ENCODE peak calls at places on chromosomes 4 and X, in ten cellular contexts. One of them, this sample, is unnamed.

GRCh38 chrX:49212861-49213260 is 12.9 kb upstream of the SYP start:
- DNase-seq in NCI-H2029 treated with DMSO at 0.1 percent for 48 hours: no peak
- DNase-seq in iPS DF 19.7: no peak
- DNase-seq in RWPE1: no peak
- DNase-seq in NCI-H748 treated with DMSO at 0.1 percent for 48 hours: no peak
- DNase-seq in fibroblast of pulmonary artery: no peak
- DNase-seq in activated T-helper 1 cell treated with Interleukin-2 at 50 U/mL for 16 hours: no peak
- DNase-seq in stimulated activated effector memory CD8-positive, alpha-beta T cell treated with anti-CD3 and anti-CD28 coated beads, Interleukin-12 subunit alpha, Interleukin-12 subunit beta, amount 100 ng/mL, for 72 hours: no peak
- DNase-seq in stimulated activated CD8-positive, alpha-beta memory T cell treated with anti-CD3 and anti-CD28 coated beads, Interleukin-12 subunit alpha, Interleukin-12 subunit beta, amount 100 ng/mL, for 1 hour: no peak
- DNase-seq in colonic mucosa: no peak
- DNase-seq in this sample: no peak

GRCh38 chr4:168486961-168487820 is 6.9 kb upstream of the DDX60L start:
- DNase-seq in NCI-H2029 treated with DMSO at 0.1 percent for 48 hours: no peak
- DNase-seq in iPS DF 19.7: no peak
- DNase-seq in RWPE1: peak; percentile 78
- DNase-seq in NCI-H748 treated with DMSO at 0.1 percent for 48 hours: no peak
- DNase-seq in fibroblast of pulmonary artery: peak; percentile 32
- DNase-seq in activated T-helper 1 cell treated with Interleukin-2 at 50 U/mL for 16 hours: no peak
- DNase-seq in stimulated activated effector memory CD8-positive, alpha-beta T cell treated with anti-CD3 and anti-CD28 coated beads, Interleukin-12 subunit alpha, Interleukin-12 subunit beta, amount 100 ng/mL, for 72 hours: no peak
- DNase-seq in stimulated activated CD8-positive, alpha-beta memory T cell treated with anti-CD3 and anti-CD28 coated beads, Interleukin-12 subunit alpha, Interleukin-12 subunit beta, amount 100 ng/mL, for 1 hour: no peak
- DNase-seq in colonic mucosa: no peak
- DNase-seq in this sample: no peak

GRCh38 chr4:56908206-56909082 is 744 bp downstream of the REST start:
- DNase-seq in NCI-H2029 treated with DMSO at 0.1 percent for 48 hours: no peak
- DNase-seq in iPS DF 19.7: no peak
- DNase-seq in RWPE1: peak; percentile 78
- DNase-seq in NCI-H748 treated with DMSO at 0.1 percent for 48 hours: no peak
- DNase-seq in fibroblast of pulmonary artery: peak; percentile 67
- DNase-seq in activated T-helper 1 cell treated with Interleukin-2 at 50 U/mL for 16 hours: peak; percentile 60
- DNase-seq in stimulated activated effector memory CD8-positive, alpha-beta T cell treated with anti-CD3 and anti-CD28 coated beads, Interleukin-12 subunit alpha, Interleukin-12 subunit beta, amount 100 ng/mL, for 72 hours: peak; percentile 89
- DNase-seq in stimulated activated CD8-positive, alpha-beta memory T cell treated with anti-CD3 and anti-CD28 coated beads, Interleukin-12 subunit alpha, Interleukin-12 subunit beta, amount 100 ng/mL, for 1 hour: peak; percentile 49
- DNase-seq in colonic mucosa: peak; percentile 59
- DNase-seq in this sample: peak; percentile 37

GRCh38 chr4:124903995-124904722 is 191.6 kb upstream of the ANKRD50 start:
- DNase-seq in NCI-H2029 treated with DMSO at 0.1 percent for 48 hours: peak; percentile 73
- DNase-seq in iPS DF 19.7: no peak
- DNase-seq in RWPE1: peak; percentile 36
- DNase-seq in NCI-H748 treated with DMSO at 0.1 percent for 48 hours: peak; percentile 60
- DNase-seq in fibroblast of pulmonary artery: peak; percentile 67
- DNase-seq in activated T-helper 1 cell treated with Interleukin-2 at 50 U/mL for 16 hours: no peak
- DNase-seq in stimulated activated effector memory CD8-positive, alpha-beta T cell treated with anti-CD3 and anti-CD28 coated beads, Interleukin-12 subunit alpha, Interleukin-12 subunit beta, amount 100 ng/mL, for 72 hours: no peak
- DNase-seq in stimulated activated CD8-positive, alpha-beta memory T cell treated with anti-CD3 and anti-CD28 coated beads, Interleukin-12 subunit alpha, Interleukin-12 subunit beta, amount 100 ng/mL, for 1 hour: no peak
- DNase-seq in colonic mucosa: no peak
- DNase-seq in this sample: no peak

GRCh38 chr4:6763330-6763851 is 19.1 kb upstream of the KIAA0232 start:
- DNase-seq in NCI-H2029 treated with DMSO at 0.1 percent for 48 hours: no peak
- DNase-seq in iPS DF 19.7: no peak
- DNase-seq in RWPE1: peak; percentile 89
- DNase-seq in NCI-H748 treated with DMSO at 0.1 percent for 48 hours: no peak
- DNase-seq in fibroblast of pulmonary artery: no peak
- DNase-seq in activated T-helper 1 cell treated with Interleukin-2 at 50 U/mL for 16 hours: no peak
- DNase-seq in stimulated activated effector memory CD8-positive, alpha-beta T cell treated with anti-CD3 and anti-CD28 coated beads, Interleukin-12 subunit alpha, Interleukin-12 subunit beta, amount 100 ng/mL, for 72 hours: no peak
- DNase-seq in stimulated activated CD8-positive, alpha-beta memory T cell treated with anti-CD3 and anti-CD28 coated beads, Interleukin-12 subunit alpha, Interleukin-12 subunit beta, amount 100 ng/mL, for 1 hour: no peak
- DNase-seq in colonic mucosa: peak; percentile 37
- DNase-seq in this sample: no peak

GRCh38 chr4:6065166-6065565 is 46.9 kb upstream of the C4orf50 start:
- DNase-seq in NCI-H2029 treated with DMSO at 0.1 percent for 48 hours: no peak
- DNase-seq in iPS DF 19.7: no peak
- DNase-seq in RWPE1: no peak
- DNase-seq in NCI-H748 treated with DMSO at 0.1 percent for 48 hours: no peak
- DNase-seq in fibroblast of pulmonary artery: no peak
- DNase-seq in activated T-helper 1 cell treated with Interleukin-2 at 50 U/mL for 16 hours: no peak
- DNase-seq in stimulated activated effector memory CD8-positive, alpha-beta T cell treated with anti-CD3 and anti-CD28 coated beads, Interleukin-12 subunit alpha, Interleukin-12 subunit beta, amount 100 ng/mL, for 72 hours: no peak
- DNase-seq in stimulated activated CD8-positive, alpha-beta memory T cell treated with anti-CD3 and anti-CD28 coated beads, Interleukin-12 subunit alpha, Interleukin-12 subunit beta, amount 100 ng/mL, for 1 hour: no peak
- DNase-seq in colonic mucosa: no peak
- DNase-seq in this sample: no peak

GRCh38 chrX:76148011-76148665 is 24.7 kb upstream of the PBDC1 start:
- DNase-seq in NCI-H2029 treated with DMSO at 0.1 percent for 48 hours: no peak
- DNase-seq in iPS DF 19.7: no peak
- DNase-seq in RWPE1: no peak
- DNase-seq in NCI-H748 treated with DMSO at 0.1 percent for 48 hours: no peak
- DNase-seq in fibroblast of pulmonary artery: peak; percentile 13
- DNase-seq in activated T-helper 1 cell treated with Interleukin-2 at 50 U/mL for 16 hours: no peak
- DNase-seq in stimulated activated effector memory CD8-positive, alpha-beta T cell treated with anti-CD3 and anti-CD28 coated beads, Interleukin-12 subunit alpha, Interleukin-12 subunit beta, amount 100 ng/mL, for 72 hours: peak; percentile 50
- DNase-seq in stimulated activated CD8-positive, alpha-beta memory T cell treated with anti-CD3 and anti-CD28 coated beads, Interleukin-12 subunit alpha, Interleukin-12 subunit beta, amount 100 ng/mL, for 1 hour: no peak
- DNase-seq in colonic mucosa: peak; percentile 22
- DNase-seq in this sample: no peak

GRCh38 chrX:83658731-83659130 is 150.6 kb downstream of the POU3F4 start:
- DNase-seq in NCI-H2029 treated with DMSO at 0.1 percent for 48 hours: no peak
- DNase-seq in iPS DF 19.7: no peak
- DNase-seq in RWPE1: no peak
- DNase-seq in NCI-H748 treated with DMSO at 0.1 percent for 48 hours: no peak
- DNase-seq in fibroblast of pulmonary artery: no peak
- DNase-seq in activated T-helper 1 cell treated with Interleukin-2 at 50 U/mL for 16 hours: no peak
- DNase-seq in stimulated activated effector memory CD8-positive, alpha-beta T cell treated with anti-CD3 and anti-CD28 coated beads, Interleukin-12 subunit alpha, Interleukin-12 subunit beta, amount 100 ng/mL, for 72 hours: no peak
- DNase-seq in stimulated activated CD8-positive, alpha-beta memory T cell treated with anti-CD3 and anti-CD28 coated beads, Interleukin-12 subunit alpha, Interleukin-12 subunit beta, amount 100 ng/mL, for 1 hour: no peak
- DNase-seq in colonic mucosa: no peak
- DNase-seq in this sample: no peak

GRCh38 chr4:19936471-19936870 is 315.2 kb upstream of the SLIT2 start:
- DNase-seq in NCI-H2029 treated with DMSO at 0.1 percent for 48 hours: no peak
- DNase-seq in iPS DF 19.7: no peak
- DNase-seq in RWPE1: no peak
- DNase-seq in NCI-H748 treated with DMSO at 0.1 percent for 48 hours: no peak
- DNase-seq in fibroblast of pulmonary artery: peak; percentile 63
- DNase-seq in activated T-helper 1 cell treated with Interleukin-2 at 50 U/mL for 16 hours: no peak
- DNase-seq in stimulated activated effector memory CD8-positive, alpha-beta T cell treated with anti-CD3 and anti-CD28 coated beads, Interleukin-12 subunit alpha, Interleukin-12 subunit beta, amount 100 ng/mL, for 72 hours: no peak
- DNase-seq in stimulated activated CD8-positive, alpha-beta memory T cell treated with anti-CD3 and anti-CD28 coated beads, Interleukin-12 subunit alpha, Interleukin-12 subunit beta, amount 100 ng/mL, for 1 hour: no peak
- DNase-seq in colonic mucosa: no peak
- DNase-seq in this sample: no peak

GRCh38 chrX:39619182-39620009 is 478.4 kb downstream of the BCOR start:
- DNase-seq in NCI-H2029 treated with DMSO at 0.1 percent for 48 hours: peak; percentile 11
- DNase-seq in iPS DF 19.7: no peak
- DNase-seq in RWPE1: peak; percentile 14
- DNase-seq in NCI-H748 treated with DMSO at 0.1 percent for 48 hours: no peak
- DNase-seq in fibroblast of pulmonary artery: peak; percentile 29
- DNase-seq in activated T-helper 1 cell treated with Interleukin-2 at 50 U/mL for 16 hours: no peak
- DNase-seq in stimulated activated effector memory CD8-positive, alpha-beta T cell treated with anti-CD3 and anti-CD28 coated beads, Interleukin-12 subunit alpha, Interleukin-12 subunit beta, amount 100 ng/mL, for 72 hours: no peak
- DNase-seq in stimulated activated CD8-positive, alpha-beta memory T cell treated with anti-CD3 and anti-CD28 coated beads, Interleukin-12 subunit alpha, Interleukin-12 subunit beta, amount 100 ng/mL, for 1 hour: no peak
- DNase-seq in colonic mucosa: no peak
- DNase-seq in this sample: no peak

GRCh38 chr4:77010841-77011354 is 61.3 kb downstream of the SEPTIN11 start:
- DNase-seq in NCI-H2029 treated with DMSO at 0.1 percent for 48 hours: no peak
- DNase-seq in iPS DF 19.7: no peak
- DNase-seq in RWPE1: peak; percentile 44
- DNase-seq in NCI-H748 treated with DMSO at 0.1 percent for 48 hours: no peak
- DNase-seq in fibroblast of pulmonary artery: peak; percentile 58
- DNase-seq in activated T-helper 1 cell treated with Interleukin-2 at 50 U/mL for 16 hours: no peak
- DNase-seq in stimulated activated effector memory CD8-positive, alpha-beta T cell treated with anti-CD3 and anti-CD28 coated beads, Interleukin-12 subunit alpha, Interleukin-12 subunit beta, amount 100 ng/mL, for 72 hours: no peak
- DNase-seq in stimulated activated CD8-positive, alpha-beta memory T cell treated with anti-CD3 and anti-CD28 coated beads, Interleukin-12 subunit alpha, Interleukin-12 subunit beta, amount 100 ng/mL, for 1 hour: no peak
- DNase-seq in colonic mucosa: no peak
- DNase-seq in this sample: no peak

GRCh38 chrX:40683245-40683644 is 35.9 kb upstream of the CXorf38 start:
- DNase-seq in NCI-H2029 treated with DMSO at 0.1 percent for 48 hours: no peak
- DNase-seq in iPS DF 19.7: no peak
- DNase-seq in RWPE1: no peak
- DNase-seq in NCI-H748 treated with DMSO at 0.1 percent for 48 hours: no peak
- DNase-seq in fibroblast of pulmonary artery: no peak
- DNase-seq in activated T-helper 1 cell treated with Interleukin-2 at 50 U/mL for 16 hours: no peak
- DNase-seq in stimulated activated effector memory CD8-positive, alpha-beta T cell treated with anti-CD3 and anti-CD28 coated beads, Interleukin-12 subunit alpha, Interleukin-12 subunit beta, amount 100 ng/mL, for 72 hours: no peak
- DNase-seq in stimulated activated CD8-positive, alpha-beta memory T cell treated with anti-CD3 and anti-CD28 coated beads, Interleukin-12 subunit alpha, Interleukin-12 subunit beta, amount 100 ng/mL, for 1 hour: no peak
- DNase-seq in colonic mucosa: no peak
- DNase-seq in this sample: no peak

GRCh38 chrX:131677655-131678628 is 134.1 kb downstream of the OR13H1 start:
- DNase-seq in NCI-H2029 treated with DMSO at 0.1 percent for 48 hours: no peak
- DNase-seq in iPS DF 19.7: peak; percentile 7
- DNase-seq in RWPE1: peak; percentile 48
- DNase-seq in NCI-H748 treated with DMSO at 0.1 percent for 48 hours: peak; percentile 18
- DNase-seq in fibroblast of pulmonary artery: peak; percentile 17
- DNase-seq in activated T-helper 1 cell treated with Interleukin-2 at 50 U/mL for 16 hours: peak; percentile 7
- DNase-seq in stimulated activated effector memory CD8-positive, alpha-beta T cell treated with anti-CD3 and anti-CD28 coated beads, Interleukin-12 subunit alpha, Interleukin-12 subunit beta, amount 100 ng/mL, for 72 hours: peak; percentile 55
- DNase-seq in stimulated activated CD8-positive, alpha-beta memory T cell treated with anti-CD3 and anti-CD28 coated beads, Interleukin-12 subunit alpha, Interleukin-12 subunit beta, amount 100 ng/mL, for 1 hour: no peak
- DNase-seq in colonic mucosa: peak; percentile 28
- DNase-seq in this sample: peak; percentile 22

GRCh38 chr4:142473960-142474338 is 372.2 kb downstream of the INPP4B start:
- DNase-seq in NCI-H2029 treated with DMSO at 0.1 percent for 48 hours: peak; percentile 79
- DNase-seq in iPS DF 19.7: no peak
- DNase-seq in RWPE1: no peak
- DNase-seq in NCI-H748 treated with DMSO at 0.1 percent for 48 hours: no peak
- DNase-seq in fibroblast of pulmonary artery: no peak
- DNase-seq in activated T-helper 1 cell treated with Interleukin-2 at 50 U/mL for 16 hours: no peak
- DNase-seq in stimulated activated effector memory CD8-positive, alpha-beta T cell treated with anti-CD3 and anti-CD28 coated beads, Interleukin-12 subunit alpha, Interleukin-12 subunit beta, amount 100 ng/mL, for 72 hours: no peak
- DNase-seq in stimulated activated CD8-positive, alpha-beta memory T cell treated with anti-CD3 and anti-CD28 coated beads, Interleukin-12 subunit alpha, Interleukin-12 subunit beta, amount 100 ng/mL, for 1 hour: no peak
- DNase-seq in colonic mucosa: no peak
- DNase-seq in this sample: no peak

GRCh38 chr4:171007618-171008390 is 805.4 kb upstream of the GALNTL6 start:
- DNase-seq in NCI-H2029 treated with DMSO at 0.1 percent for 48 hours: no peak
- DNase-seq in iPS DF 19.7: no peak
- DNase-seq in RWPE1: no peak
- DNase-seq in NCI-H748 treated with DMSO at 0.1 percent for 48 hours: no peak
- DNase-seq in fibroblast of pulmonary artery: no peak
- DNase-seq in activated T-helper 1 cell treated with Interleukin-2 at 50 U/mL for 16 hours: no peak
- DNase-seq in stimulated activated effector memory CD8-positive, alpha-beta T cell treated with anti-CD3 and anti-CD28 coated beads, Interleukin-12 subunit alpha, Interleukin-12 subunit beta, amount 100 ng/mL, for 72 hours: no peak
- DNase-seq in stimulated activated CD8-positive, alpha-beta memory T cell treated with anti-CD3 and anti-CD28 coated beads, Interleukin-12 subunit alpha, Interleukin-12 subunit beta, amount 100 ng/mL, for 1 hour: no peak
- DNase-seq in colonic mucosa: no peak
- DNase-seq in this sample: no peak

GRCh38 chrX:121902463-121902862 is 855.1 kb downstream of the GLUD2 start:
- DNase-seq in NCI-H2029 treated with DMSO at 0.1 percent for 48 hours: no peak
- DNase-seq in iPS DF 19.7: no peak
- DNase-seq in RWPE1: no peak
- DNase-seq in NCI-H748 treated with DMSO at 0.1 percent for 48 hours: no peak
- DNase-seq in fibroblast of pulmonary artery: peak; percentile 10
- DNase-seq in activated T-helper 1 cell treated with Interleukin-2 at 50 U/mL for 16 hours: no peak
- DNase-seq in stimulated activated effector memory CD8-positive, alpha-beta T cell treated with anti-CD3 and anti-CD28 coated beads, Interleukin-12 subunit alpha, Interleukin-12 subunit beta, amount 100 ng/mL, for 72 hours: no peak
- DNase-seq in stimulated activated CD8-positive, alpha-beta memory T cell treated with anti-CD3 and anti-CD28 coated beads, Interleukin-12 subunit alpha, Interleukin-12 subunit beta, amount 100 ng/mL, for 1 hour: no peak
- DNase-seq in colonic mucosa: no peak
- DNase-seq in this sample: no peak

GRCh38 chr4:99383833-99384392 is 31.4 kb upstream of the ADH1C start:
- DNase-seq in NCI-H2029 treated with DMSO at 0.1 percent for 48 hours: no peak
- DNase-seq in iPS DF 19.7: no peak
- DNase-seq in RWPE1: no peak
- DNase-seq in NCI-H748 treated with DMSO at 0.1 percent for 48 hours: no peak
- DNase-seq in fibroblast of pulmonary artery: peak; percentile 95
- DNase-seq in activated T-helper 1 cell treated with Interleukin-2 at 50 U/mL for 16 hours: no peak
- DNase-seq in stimulated activated effector memory CD8-positive, alpha-beta T cell treated with anti-CD3 and anti-CD28 coated beads, Interleukin-12 subunit alpha, Interleukin-12 subunit beta, amount 100 ng/mL, for 72 hours: no peak
- DNase-seq in stimulated activated CD8-positive, alpha-beta memory T cell treated with anti-CD3 and anti-CD28 coated beads, Interleukin-12 subunit alpha, Interleukin-12 subunit beta, amount 100 ng/mL, for 1 hour: no peak
- DNase-seq in colonic mucosa: no peak
- DNase-seq in this sample: no peak

GRCh38 chrX:76454456-76454927 is 27.0 kb downstream of the MAGEE1 start:
- DNase-seq in NCI-H2029 treated with DMSO at 0.1 percent for 48 hours: no peak
- DNase-seq in iPS DF 19.7: peak; percentile 33
- DNase-seq in RWPE1: no peak
- DNase-seq in NCI-H748 treated with DMSO at 0.1 percent for 48 hours: peak; percentile 3
- DNase-seq in fibroblast of pulmonary artery: peak; percentile 18
- DNase-seq in activated T-helper 1 cell treated with Interleukin-2 at 50 U/mL for 16 hours: no peak
- DNase-seq in stimulated activated effector memory CD8-positive, alpha-beta T cell treated with anti-CD3 and anti-CD28 coated beads, Interleukin-12 subunit alpha, Interleukin-12 subunit beta, amount 100 ng/mL, for 72 hours: no peak
- DNase-seq in stimulated activated CD8-positive, alpha-beta memory T cell treated with anti-CD3 and anti-CD28 coated beads, Interleukin-12 subunit alpha, Interleukin-12 subunit beta, amount 100 ng/mL, for 1 hour: no peak
- DNase-seq in colonic mucosa: no peak
- DNase-seq in this sample: no peak

GRCh38 chrX:152137771-152138387 is 498 bp downstream of the MAGEA10 start:
- DNase-seq in NCI-H2029 treated with DMSO at 0.1 percent for 48 hours: no peak
- DNase-seq in iPS DF 19.7: no peak
- DNase-seq in RWPE1: no peak
- DNase-seq in NCI-H748 treated with DMSO at 0.1 percent for 48 hours: no peak
- DNase-seq in fibroblast of pulmonary artery: no peak
- DNase-seq in activated T-helper 1 cell treated with Interleukin-2 at 50 U/mL for 16 hours: no peak
- DNase-seq in stimulated activated effector memory CD8-positive, alpha-beta T cell treated with anti-CD3 and anti-CD28 coated beads, Interleukin-12 subunit alpha, Interleukin-12 subunit beta, amount 100 ng/mL, for 72 hours: no peak
- DNase-seq in stimulated activated CD8-positive, alpha-beta memory T cell treated with anti-CD3 and anti-CD28 coated beads, Interleukin-12 subunit alpha, Interleukin-12 subunit beta, amount 100 ng/mL, for 1 hour: no peak
- DNase-seq in colonic mucosa: no peak
- DNase-seq in this sample: no peak

GRCh38 chr4:42302348-42302747 is 94.9 kb upstream of the SHISA3 start:
- DNase-seq in NCI-H2029 treated with DMSO at 0.1 percent for 48 hours: no peak
- DNase-seq in iPS DF 19.7: no peak
- DNase-seq in RWPE1: peak; percentile 20
- DNase-seq in NCI-H748 treated with DMSO at 0.1 percent for 48 hours: no peak
- DNase-seq in fibroblast of pulmonary artery: peak; percentile 41
- DNase-seq in activated T-helper 1 cell treated with Interleukin-2 at 50 U/mL for 16 hours: no peak
- DNase-seq in stimulated activated effector memory CD8-positive, alpha-beta T cell treated with anti-CD3 and anti-CD28 coated beads, Interleukin-12 subunit alpha, Interleukin-12 subunit beta, amount 100 ng/mL, for 72 hours: no peak
- DNase-seq in stimulated activated CD8-positive, alpha-beta memory T cell treated with anti-CD3 and anti-CD28 coated beads, Interleukin-12 subunit alpha, Interleukin-12 subunit beta, amount 100 ng/mL, for 1 hour: no peak
- DNase-seq in colonic mucosa: peak; percentile 30
- DNase-seq in this sample: no peak

GRCh38 chr4:69322055-69322454 is 41.8 kb downstream of the UGT2B28 start:
- DNase-seq in NCI-H2029 treated with DMSO at 0.1 percent for 48 hours: peak; percentile 50
- DNase-seq in iPS DF 19.7: no peak
- DNase-seq in RWPE1: peak; percentile 0
- DNase-seq in NCI-H748 treated with DMSO at 0.1 percent for 48 hours: no peak
- DNase-seq in fibroblast of pulmonary artery: peak; percentile 19
- DNase-seq in activated T-helper 1 cell treated with Interleukin-2 at 50 U/mL for 16 hours: no peak
- DNase-seq in stimulated activated effector memory CD8-positive, alpha-beta T cell treated with anti-CD3 and anti-CD28 coated beads, Interleukin-12 subunit alpha, Interleukin-12 subunit beta, amount 100 ng/mL, for 72 hours: no peak
- DNase-seq in stimulated activated CD8-positive, alpha-beta memory T cell treated with anti-CD3 and anti-CD28 coated beads, Interleukin-12 subunit alpha, Interleukin-12 subunit beta, amount 100 ng/mL, for 1 hour: no peak
- DNase-seq in colonic mucosa: no peak
- DNase-seq in this sample: no peak

GRCh38 chr4:126470862-126471261 is 1156.1 kb downstream of the FAT4 start:
- DNase-seq in NCI-H2029 treated with DMSO at 0.1 percent for 48 hours: no peak
- DNase-seq in iPS DF 19.7: no peak
- DNase-seq in RWPE1: no peak
- DNase-seq in NCI-H748 treated with DMSO at 0.1 percent for 48 hours: no peak
- DNase-seq in fibroblast of pulmonary artery: peak; percentile 83
- DNase-seq in activated T-helper 1 cell treated with Interleukin-2 at 50 U/mL for 16 hours: no peak
- DNase-seq in stimulated activated effector memory CD8-positive, alpha-beta T cell treated with anti-CD3 and anti-CD28 coated beads, Interleukin-12 subunit alpha, Interleukin-12 subunit beta, amount 100 ng/mL, for 72 hours: no peak
- DNase-seq in stimulated activated CD8-positive, alpha-beta memory T cell treated with anti-CD3 and anti-CD28 coated beads, Interleukin-12 subunit alpha, Interleukin-12 subunit beta, amount 100 ng/mL, for 1 hour: no peak
- DNase-seq in colonic mucosa: no peak
- DNase-seq in this sample: no peak

GRCh38 chr4:184265566-184266351 is 48.1 kb upstream of the ENPP6 start:
- DNase-seq in NCI-H2029 treated with DMSO at 0.1 percent for 48 hours: peak; percentile 48
- DNase-seq in iPS DF 19.7: no peak
- DNase-seq in RWPE1: peak; percentile 14
- DNase-seq in NCI-H748 treated with DMSO at 0.1 percent for 48 hours: no peak
- DNase-seq in fibroblast of pulmonary artery: peak; percentile 38
- DNase-seq in activated T-helper 1 cell treated with Interleukin-2 at 50 U/mL for 16 hours: no peak
- DNase-seq in stimulated activated effector memory CD8-positive, alpha-beta T cell treated with anti-CD3 and anti-CD28 coated beads, Interleukin-12 subunit alpha, Interleukin-12 subunit beta, amount 100 ng/mL, for 72 hours: peak; percentile 59
- DNase-seq in stimulated activated CD8-positive, alpha-beta memory T cell treated with anti-CD3 and anti-CD28 coated beads, Interleukin-12 subunit alpha, Interleukin-12 subunit beta, amount 100 ng/mL, for 1 hour: no peak
- DNase-seq in colonic mucosa: no peak
- DNase-seq in this sample: no peak

GRCh38 chr4:22029803-22030202 is 81.2 kb upstream of the KCNIP4 start:
- DNase-seq in NCI-H2029 treated with DMSO at 0.1 percent for 48 hours: peak; percentile 4
- DNase-seq in iPS DF 19.7: no peak
- DNase-seq in RWPE1: peak; percentile 22
- DNase-seq in NCI-H748 treated with DMSO at 0.1 percent for 48 hours: peak; percentile 93
- DNase-seq in fibroblast of pulmonary artery: no peak
- DNase-seq in activated T-helper 1 cell treated with Interleukin-2 at 50 U/mL for 16 hours: no peak
- DNase-seq in stimulated activated effector memory CD8-positive, alpha-beta T cell treated with anti-CD3 and anti-CD28 coated beads, Interleukin-12 subunit alpha, Interleukin-12 subunit beta, amount 100 ng/mL, for 72 hours: no peak
- DNase-seq in stimulated activated CD8-positive, alpha-beta memory T cell treated with anti-CD3 and anti-CD28 coated beads, Interleukin-12 subunit alpha, Interleukin-12 subunit beta, amount 100 ng/mL, for 1 hour: no peak
- DNase-seq in colonic mucosa: no peak
- DNase-seq in this sample: no peak

GRCh38 chr4:26081795-26082498 is 167.9 kb downstream of the SMIM20 start:
- DNase-seq in NCI-H2029 treated with DMSO at 0.1 percent for 48 hours: peak; percentile 75
- DNase-seq in iPS DF 19.7: peak; percentile 9
- DNase-seq in RWPE1: peak; percentile 35
- DNase-seq in NCI-H748 treated with DMSO at 0.1 percent for 48 hours: peak; percentile 60
- DNase-seq in fibroblast of pulmonary artery: peak; percentile 63
- DNase-seq in activated T-helper 1 cell treated with Interleukin-2 at 50 U/mL for 16 hours: no peak
- DNase-seq in stimulated activated effector memory CD8-positive, alpha-beta T cell treated with anti-CD3 and anti-CD28 coated beads, Interleukin-12 subunit alpha, Interleukin-12 subunit beta, amount 100 ng/mL, for 72 hours: no peak
- DNase-seq in stimulated activated CD8-positive, alpha-beta memory T cell treated with anti-CD3 and anti-CD28 coated beads, Interleukin-12 subunit alpha, Interleukin-12 subunit beta, amount 100 ng/mL, for 1 hour: no peak
- DNase-seq in colonic mucosa: no peak
- DNase-seq in this sample: no peak

GRCh38 chr4:182536221-182536620 is 293.0 kb downstream of the TENM3 start:
- DNase-seq in NCI-H2029 treated with DMSO at 0.1 percent for 48 hours: no peak
- DNase-seq in iPS DF 19.7: no peak
- DNase-seq in RWPE1: no peak
- DNase-seq in NCI-H748 treated with DMSO at 0.1 percent for 48 hours: no peak
- DNase-seq in fibroblast of pulmonary artery: no peak
- DNase-seq in activated T-helper 1 cell treated with Interleukin-2 at 50 U/mL for 16 hours: no peak
- DNase-seq in stimulated activated effector memory CD8-positive, alpha-beta T cell treated with anti-CD3 and anti-CD28 coated beads, Interleukin-12 subunit alpha, Interleukin-12 subunit beta, amount 100 ng/mL, for 72 hours: no peak
- DNase-seq in stimulated activated CD8-positive, alpha-beta memory T cell treated with anti-CD3 and anti-CD28 coated beads, Interleukin-12 subunit alpha, Interleukin-12 subunit beta, amount 100 ng/mL, for 1 hour: no peak
- DNase-seq in colonic mucosa: no peak
- DNase-seq in this sample: no peak

GRCh38 chrX:72126048-72126415 is 5.7 kb downstream of the RTL5 start:
- DNase-seq in NCI-H2029 treated with DMSO at 0.1 percent for 48 hours: no peak
- DNase-seq in iPS DF 19.7: no peak
- DNase-seq in RWPE1: no peak
- DNase-seq in NCI-H748 treated with DMSO at 0.1 percent for 48 hours: no peak
- DNase-seq in fibroblast of pulmonary artery: peak; percentile 25
- DNase-seq in activated T-helper 1 cell treated with Interleukin-2 at 50 U/mL for 16 hours: no peak
- DNase-seq in stimulated activated effector memory CD8-positive, alpha-beta T cell treated with anti-CD3 and anti-CD28 coated beads, Interleukin-12 subunit alpha, Interleukin-12 subunit beta, amount 100 ng/mL, for 72 hours: no peak
- DNase-seq in stimulated activated CD8-positive, alpha-beta memory T cell treated with anti-CD3 and anti-CD28 coated beads, Interleukin-12 subunit alpha, Interleukin-12 subunit beta, amount 100 ng/mL, for 1 hour: no peak
- DNase-seq in colonic mucosa: no peak
- DNase-seq in this sample: no peak

GRCh38 chrX:11555759-11556158 is 110.0 kb downstream of the ARHGAP6 start:
- DNase-seq in NCI-H2029 treated with DMSO at 0.1 percent for 48 hours: no peak
- DNase-seq in iPS DF 19.7: no peak
- DNase-seq in RWPE1: no peak
- DNase-seq in NCI-H748 treated with DMSO at 0.1 percent for 48 hours: no peak
- DNase-seq in fibroblast of pulmonary artery: peak; percentile 23
- DNase-seq in activated T-helper 1 cell treated with Interleukin-2 at 50 U/mL for 16 hours: no peak
- DNase-seq in stimulated activated effector memory CD8-positive, alpha-beta T cell treated with anti-CD3 and anti-CD28 coated beads, Interleukin-12 subunit alpha, Interleukin-12 subunit beta, amount 100 ng/mL, for 72 hours: no peak
- DNase-seq in stimulated activated CD8-positive, alpha-beta memory T cell treated with anti-CD3 and anti-CD28 coated beads, Interleukin-12 subunit alpha, Interleukin-12 subunit beta, amount 100 ng/mL, for 1 hour: no peak
- DNase-seq in colonic mucosa: no peak
- DNase-seq in this sample: no peak

This sample was measured in activated CD4-positive, alpha-beta T cell treated with anti-CD3 and anti-CD28 coated beads, Interleukin-2, amount 50 U/mL, for 24 hours.